ENCODE peak calls at places on chromosomes 12 and 14, in four cellular contexts. L is HepG2, N is K562, V is GM12878. C is an unnamed sample.

GRCh38 chr14:77031680-77032482 is 3.4 kb upstream of the IRF2BPL start:
- DNase-seq in L (no peak), N (no peak), V (no peak), C (no peak)

GRCh38 chr12:30329281-30329680 is 366.4 kb downstream of the IPO8 start:
- DNase-seq in L (no peak), N (no peak), V (no peak), C (no peak)

GRCh38 chr14:59161571-59162175 is 26.8 kb upstream of the DAAM1 start:
- DNase-seq in L (peak; percentile 94), N (no peak), V (no peak), C (no peak)

GRCh38 chr14:38721822-38722431 is 381.1 kb downstream of the SEC23A start:
- DNase-seq in L (peak; percentile 77), N (peak; percentile 12), V (peak; percentile 4), C (peak; percentile 79)

GRCh38 chr14:57199911-57200310 is 68.8 kb downstream of the EXOC5 start:
- DNase-seq in L (no peak), N (no peak), V (no peak), C (no peak)

GRCh38 chr12:25182765-25183164 is 12.2 kb downstream of the DNAI7 start:
- DNase-seq in L (no peak), N (no peak), V (no peak), C (no peak)

GRCh38 chr14:104352493-104353220 is 214.3 kb downstream of the KIF26A start:
- DNase-seq in L (no peak), N (no peak), V (no peak), C (no peak)

GRCh38 chr12:75564398-75564797 is 53.0 kb upstream of the KRR1 start:
- DNase-seq in L (no peak), N (no peak), V (no peak), C (no peak)

GRCh38 chr14:30921788-30922187 is 47.4 kb downstream of the COCH start:
- DNase-seq in L (no peak), N (no peak), V (no peak), C (no peak)

GRCh38 chr12:47194501-47194900 is 114.7 kb upstream of the AMIGO2 start:
- DNase-seq in L (no peak), N (peak; percentile 56), V (no peak), C (no peak)

GRCh38 chr12:3641428-3641883 is 111.5 kb downstream of the CRACR2A start:
- DNase-seq in L (no peak), N (no peak), V (no peak), C (no peak)

GRCh38 chr12:120264511-120265202 is 873 bp downstream of the PXN start:
- DNase-seq in L (no peak), N (no peak), V (no peak), C (no peak)

GRCh38 chr12:66678640-66679268 is at the start of gene GRIP1:
- DNase-seq in L (no peak), N (no peak), V (no peak), C (no peak)

GRCh38 chr12:45518516-45519235 is 210.8 kb upstream of the ARID2 start:
- DNase-seq in L (no peak), N (no peak), V (no peak), C (no peak)

GRCh38 chr14:76201162-76201561 is 49.4 kb downstream of the GPATCH2L start:
- DNase-seq in L (no peak), N (no peak), V (no peak), C (no peak)

GRCh38 chr12:3998968-3999792 is 126.0 kb upstream of the PARP11 start:
- DNase-seq in L (peak; percentile 88), N (no peak), V (no peak), C (no peak)

GRCh38 chr14:28765907-28766504 is 581 bp upstream of the FOXG1 start:
- DNase-seq in L (no peak), N (peak; percentile 39), V (no peak), C (peak; percentile 48)

GRCh38 chr12:80189241-80189640 is 89.9 kb downstream of the OTOGL start:
- DNase-seq in L (no peak), N (no peak), V (no peak), C (no peak)

GRCh38 chr12:121803861-121804416 is at the start of gene SETD1B:
- DNase-seq in L (no peak), N (peak; percentile 52), V (no peak), C (no peak)

GRCh38 chr12:65881965-65882413 is 57.7 kb downstream of the HMGA2 start:
- DNase-seq in L (no peak), N (peak; percentile 12), V (no peak), C (peak; percentile 25)

GRCh38 chr12:127381043-127381668 is 885.8 kb upstream of the TMEM132C start:
- DNase-seq in L (peak; percentile 15), N (peak; percentile 81), V (no peak), C (peak; percentile 64)

GRCh38 chr12:95605087-95605486 is 53.8 kb upstream of the USP44 start:
- DNase-seq in L (no peak), N (no peak), V (no peak), C (no peak)

GRCh38 chr14:89405712-89406111 is 11.3 kb downstream of the FOXN3 start:
- DNase-seq in L (no peak), N (no peak), V (no peak), C (no peak)

GRCh38 chr12:1318327-1319031 is 275.9 kb downstream of the FBXL14 start:
- DNase-seq in L (no peak), N (no peak), V (no peak), C (peak; percentile 19)

GRCh38 chr14:64531567-64531966 is 9.0 kb upstream of the HSPA2 start:
- DNase-seq in L (no peak), N (no peak), V (no peak), C (no peak)

GRCh38 chr12:112422531-112422930 is 3.8 kb downstream of the PTPN11 start:
- DNase-seq in L (no peak), N (no peak), V (no peak), C (no peak)

GRCh38 chr12:3182426-3182825 is 105.2 kb downstream of the TSPAN9 start:
- DNase-seq in L (no peak), N (no peak), V (no peak), C (no peak)

GRCh38 chr14:22657861-22658260 is 13.7 kb upstream of the OR6J1 start:
- DNase-seq in L (peak; percentile 59), N (peak; percentile 27), V (no peak), C (no peak)

GRCh38 chr12:64598831-64599230 is 11.5 kb upstream of the RASSF3 start:
- DNase-seq in L (no peak), N (no peak), V (no peak), C (no peak)
- TF ChIP-seq SP1 in L (no peak), N (no peak), V (no peak), C (no peak)

GRCh38 chr12:58916153-58916709 is 4.1 kb downstream of the LRIG3 start:
- DNase-seq in L (no peak), N (no peak), V (no peak), C (no peak)

GRCh38 chr12:58916891-58917570 is 3.3 kb downstream of the LRIG3 start:
- DNase-seq in L (no peak), N (no peak), V (no peak), C (no peak)

GRCh38 chr12:58917699-58918334 is 2.5 kb downstream of the LRIG3 start:
- DNase-seq in L (no peak), N (no peak), V (no peak), C (no peak)

GRCh38 chr12:58914457-58914856 is 5.8 kb downstream of the LRIG3 start:
- DNase-seq in L (no peak), N (no peak), V (no peak), C (no peak)

GRCh38 chr12:58915634-58916033 is 4.7 kb downstream of the LRIG3 start:
- DNase-seq in L (no peak), N (no peak), V (no peak), C (no peak)
- TF ChIP-seq CREM in L (no peak), N (no peak), V (no peak), C (no peak)

DNA sequence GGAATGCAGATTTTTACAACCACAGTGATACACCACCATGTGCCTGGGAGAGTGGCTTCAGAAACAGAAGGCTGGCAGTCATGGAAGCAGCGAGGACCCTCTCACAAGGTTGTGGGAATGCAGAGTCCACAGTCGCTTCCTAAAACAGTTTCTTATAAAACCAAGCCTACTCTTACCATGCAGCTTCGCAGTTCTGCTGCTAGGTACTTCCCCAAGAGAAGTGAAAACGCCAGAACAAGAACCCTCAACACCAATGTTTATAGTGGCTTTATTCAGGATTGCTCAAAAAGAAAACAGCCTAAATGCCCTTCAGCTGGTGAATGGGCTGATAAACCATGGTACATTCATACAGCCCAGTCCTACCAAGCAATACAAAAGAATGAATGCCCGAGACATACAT is 87.2 kb downstream of the DDX51 start:
- DNase-seq in L (no peak), N (no peak), V (no peak), C (no peak)
- TF ChIP-seq SP1 in L (no peak), N (no peak), V (no peak), C (no peak)

GRCh38 chr14:100146548-100147091 is 12.8 kb downstream of the DEGS2 start:
- DNase-seq in L (no peak), N (no peak), V (no peak), C (no peak)
- TF ChIP-seq CREM in L (no peak), N (no peak), V (no peak), C (no peak)